ENCODE peak calls at places on chromosomes 13 and 19, in ten cellular contexts. Q is psoas muscle; M is thoracic aorta; B is pancreas; P is CD4-positive, alpha-beta T cell; T is neural crest cell; Y is H1; L is uterus; G is PC-3; I is RWPE2. S is an unnamed sample.

GRCh38 chr13:45834411-45834994 is 17.1 kb downstream of the SIAH3 start:
- DNase-seq in P (no peak), Q (no peak), T (no peak), B (no peak), I (no peak), L (no peak), G (no peak), M (no peak), Y (no peak), S (no peak)

GRCh38 chr13:32471187-32471922 is 43.4 kb upstream of the N4BP2L1 start:
- DNase-seq in P (no peak), I (no peak), B (no peak), G (peak), M (no peak), T (no peak), Y (no peak), L (peak), Q (peak), S (no peak)

GRCh38 chr19:457636-458035 is 3.2 kb downstream of the SHC2 start:
- DNase-seq in M (no peak), G (no peak), Y (no peak), Q (no peak), L (no peak), P (no peak), T (no peak), I (no peak), B (no peak), S (no peak)

GRCh38 chr13:73428137-73428536 is 369.3 kb downstream of the KLF5 start:
- DNase-seq in I (no peak), Y (no peak), Q (no peak), T (no peak), P (no peak), L (no peak), M (no peak), G (peak), B (no peak), S (no peak)

GRCh38 chr19:18208098-18208951 is 4.5 kb upstream of the RAB3A start:
- DNase-seq in B (no peak), P (peak), L (peak), T (no peak), M (no peak), Y (no peak), I (no peak), G (peak), Q (peak), S (peak)

GRCh38 chr19:32910874-32911273 is 41.3 kb upstream of the SLC7A9 start:
- DNase-seq in M (no peak), B (no peak), Q (no peak), P (no peak), I (no peak), T (no peak), L (no peak), Y (no peak), G (no peak), S (no peak)

GRCh38 chr13:74194856-74195255 is 60.7 kb upstream of the KLF12 start:
- DNase-seq in L (no peak), T (no peak), Q (no peak), I (no peak), B (no peak), M (no peak), G (no peak), P (no peak), Y (no peak), S (no peak)

GRCh38 chr13:80010846-80011245 is 330.1 kb downstream of the SPRY2 start:
- DNase-seq in L (no peak), I (no peak), G (no peak), P (no peak), Y (no peak), Q (no peak), M (no peak), B (no peak), T (no peak), S (no peak)

GRCh38 chr19:768424-768823 is 17.5 kb downstream of the MISP start:
- DNase-seq in Y (no peak), M (no peak), G (no peak), P (no peak), L (no peak), B (no peak), I (no peak), T (no peak), Q (no peak), S (no peak)

GRCh38 chr19:58406818-58407657 is 1.4 kb upstream of the ZNF584 start:
- DNase-seq in B (no peak), G (no peak), Y (no peak), Q (no peak), T (no peak), P (no peak), I (no peak), L (no peak), M (no peak), S (no peak)

GRCh38 chr19:58409010-58409790 is 751 bp downstream of the ZNF584 start:
- DNase-seq in G (peak), P (no peak), L (no peak), Q (no peak), M (no peak), T (no peak), B (no peak), Y (no peak), I (no peak), S (no peak)

GRCh38 chr19:58407658-58408151 is 744 bp upstream of the ZNF584 start:
- DNase-seq in L (no peak), G (no peak), P (no peak), B (no peak), T (no peak), I (no peak), M (no peak), Y (no peak), Q (no peak), S (no peak)

DNA sequence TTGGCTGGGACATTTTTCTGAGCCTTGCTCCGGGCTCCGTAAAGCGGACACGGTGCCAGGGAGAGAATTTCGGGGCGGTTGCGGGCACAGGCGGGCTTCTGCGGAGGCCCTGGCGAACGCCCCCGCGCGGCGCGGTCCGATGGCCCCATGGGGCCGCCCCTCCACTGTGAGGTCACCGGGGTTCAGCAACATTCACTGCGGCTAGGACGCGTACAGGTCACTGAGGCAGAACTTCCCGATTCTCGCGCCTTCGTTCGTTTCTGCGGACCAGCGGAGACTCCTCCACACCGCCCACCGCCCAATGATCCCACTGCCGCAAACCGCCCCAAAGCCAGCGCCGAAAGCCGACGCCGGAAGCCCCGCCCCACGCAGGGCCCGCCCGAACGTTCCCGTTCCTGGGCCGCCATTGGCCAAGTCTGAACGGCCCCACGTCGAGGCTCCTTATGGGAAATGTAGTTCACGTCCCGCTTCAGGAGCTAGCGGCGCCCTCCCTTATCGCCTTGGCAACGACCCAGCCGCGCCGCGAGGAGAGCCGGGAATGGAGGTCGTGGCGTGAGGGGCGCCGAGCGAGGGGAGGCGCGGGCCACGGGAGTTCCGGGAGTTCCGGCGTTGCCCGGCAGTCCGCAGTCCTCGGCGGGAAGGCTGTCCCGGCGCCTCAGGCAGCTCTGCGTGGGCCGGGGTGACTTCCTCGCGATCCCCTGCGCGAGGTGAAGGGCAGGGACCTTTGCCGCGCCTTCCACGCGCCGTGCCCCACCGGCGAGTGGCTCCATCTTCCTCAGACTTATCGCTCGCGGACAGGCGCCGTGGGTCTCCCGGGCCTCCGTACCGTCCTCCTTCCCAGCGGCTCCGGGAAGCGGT is at the start of gene ZNF584:
- DNase-seq in I (peak), B (peak), M (peak), G (peak), T (peak), Q (peak), L (peak), Y (peak), P (peak), S (peak)
- TF ChIP-seq CTCF in I (peak), B (no peak), M (no peak), G (peak), T (no peak), Q (no peak), L (no peak), Y (no peak), P (no peak), S (no peak)

GRCh38 chr19:35142531-35143230 is 374 bp upstream of the FXYD7 start:
- DNase-seq in Y (no peak), I (no peak), P (peak), Q (no peak), G (peak), M (no peak), T (peak), B (peak), L (no peak), S (peak)

GRCh38 chr19:35144259-35144599 is 1.2 kb downstream of the FXYD7 start:
- DNase-seq in Y (no peak), B (no peak), I (no peak), L (no peak), G (no peak), P (no peak), T (no peak), M (no peak), Q (no peak), S (no peak)

GRCh38 chr19:35141627-35142401 is 1.2 kb upstream of the FXYD7 start:
- DNase-seq in Y (no peak), I (no peak), G (no peak), B (peak), L (no peak), T (no peak), Q (no peak), M (no peak), P (no peak), S (no peak)

GRCh38 chr19:35143818-35144217 is 763 bp downstream of the FXYD7 start:
- DNase-seq in I (no peak), Q (no peak), T (no peak), L (no peak), Y (no peak), M (no peak), G (no peak), P (no peak), B (no peak), S (no peak)

GRCh38 chr19:35143231-35143715 is at the start of gene FXYD7:
- DNase-seq in Y (no peak), B (peak), P (no peak), I (no peak), M (no peak), G (no peak), Q (no peak), L (no peak), T (no peak), S (no peak)
- TF ChIP-seq CTCF in Y (no peak), B (peak), P (peak), I (peak), M (no peak), G (no peak), Q (no peak), L (no peak), T (peak), S (no peak)

DNA sequence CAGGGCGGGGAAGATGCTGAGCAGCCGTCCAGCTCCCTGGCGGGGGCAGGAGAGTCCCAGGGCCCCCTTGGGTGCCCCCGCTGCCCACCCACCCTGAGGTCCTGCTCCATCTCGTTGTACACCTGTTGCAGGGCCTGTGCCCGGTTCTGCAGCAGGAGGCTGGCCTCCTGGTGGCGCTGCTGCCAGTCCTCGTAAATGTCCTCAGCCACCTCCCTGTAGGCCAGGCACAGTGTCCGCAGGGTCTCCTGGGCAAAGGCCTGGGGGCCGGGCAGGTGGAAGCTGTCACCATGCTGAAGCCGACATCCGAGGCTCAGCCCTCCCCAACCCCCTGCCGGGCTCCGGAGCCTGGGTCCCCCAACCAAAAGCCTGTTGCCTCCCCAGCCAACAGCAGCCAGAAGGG is 20.2 kb downstream of the ATP8B3 start:
- DNase-seq in I (no peak), P (no peak), L (no peak), Q (no peak), Y (no peak), M (no peak), T (no peak), G (no peak), B (no peak), S (no peak)
- TF ChIP-seq CTCF in I (no peak), P (no peak), L (no peak), Q (no peak), Y (peak), M (no peak), T (no peak), G (no peak), B (no peak), S (no peak)

GRCh38 chr13:23996456-23996855 is 99.2 kb upstream of the C1QTNF9B start:
- DNase-seq in T (no peak), Q (no peak), Y (no peak), L (no peak), B (no peak), I (no peak), P (no peak), G (peak), M (no peak), S (no peak)
- TF ChIP-seq CTCF in T (no peak), Q (no peak), Y (no peak), L (no peak), B (no peak), I (no peak), P (no peak), G (no peak), M (no peak), S (no peak)

DNA sequence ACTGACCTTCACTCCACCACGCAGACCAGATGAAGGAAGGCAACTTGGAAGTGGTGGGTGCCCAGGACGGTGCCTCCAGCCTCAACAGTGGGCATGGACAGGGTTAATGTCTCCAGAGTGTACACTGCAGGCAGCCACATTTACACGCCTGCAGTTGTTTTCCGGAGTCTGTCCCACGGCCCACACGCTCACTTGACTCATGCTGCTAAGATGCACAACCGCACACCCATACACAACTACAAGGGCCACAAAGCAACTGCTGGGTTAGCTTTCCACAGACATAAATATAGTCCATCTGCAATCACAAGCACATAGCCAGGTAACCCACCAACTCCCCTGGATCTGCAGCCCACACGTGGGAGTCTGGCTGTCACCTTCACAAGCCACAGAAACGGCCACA is 12.6 kb upstream of the AXL start:
- DNase-seq in T (no peak), L (no peak), P (no peak), Y (no peak), M (no peak), Q (no peak), B (no peak), I (no peak), G (no peak), S (no peak)
- TF ChIP-seq CTCF in T (no peak), L (no peak), P (no peak), Y (no peak), M (no peak), Q (no peak), B (no peak), I (no peak), G (no peak), S (no peak)

GRCh38 chr13:94711561-94712286 is 621 bp downstream of the SOX21 start:
- DNase-seq in G (peak), M (no peak), P (no peak), B (no peak), Q (no peak), I (peak), Y (no peak), T (peak), L (no peak), S (no peak)

GRCh38 chr13:94713556-94714182 is 1.3 kb upstream of the SOX21 start:
- DNase-seq in G (no peak), I (no peak), Y (no peak), T (no peak), P (no peak), L (no peak), B (no peak), Q (no peak), M (no peak), S (no peak)

GRCh38 chr13:94712287-94712811 is at the start of gene SOX21:
- DNase-seq in M (no peak), P (no peak), Q (no peak), Y (no peak), G (peak), I (peak), B (no peak), L (no peak), T (peak), S (no peak)

GRCh38 chr13:94710881-94711560 is 1.3 kb downstream of the SOX21 start:
- DNase-seq in M (no peak), G (peak), P (no peak), T (no peak), B (no peak), Q (no peak), Y (no peak), I (peak), L (no peak), S (no peak)

GRCh38 chr13:94712812-94713555 is 639 bp upstream of the SOX21 start:
- DNase-seq in I (peak), Y (no peak), Q (peak), G (peak), L (no peak), M (no peak), B (no peak), P (no peak), T (peak), S (no peak)
- TF ChIP-seq CTCF in I (no peak), Y (no peak), Q (no peak), G (no peak), L (no peak), M (no peak), B (no peak), P (no peak), T (no peak), S (no peak)

GRCh38 chr13:77013853-77014542 is 13.0 kb downstream of the FBXL3 start:
- DNase-seq in B (no peak), L (no peak), Q (no peak), M (no peak), G (no peak), P (no peak), T (no peak), Y (no peak), I (no peak), S (no peak)

GRCh38 chr13:77016241-77016812 is 10.6 kb downstream of the FBXL3 start:
- DNase-seq in Q (no peak), Y (no peak), M (no peak), L (no peak), G (no peak), B (no peak), P (no peak), T (no peak), I (no peak), S (no peak)

GRCh38 chr13:77019756-77020155 is 7.2 kb downstream of the FBXL3 start:
- DNase-seq in G (no peak), L (no peak), M (no peak), Q (no peak), B (no peak), P (no peak), T (no peak), I (no peak), Y (no peak), S (no peak)

GRCh38 chr13:77014906-77015685 is 11.9 kb downstream of the FBXL3 start:
- DNase-seq in T (no peak), G (no peak), Y (no peak), B (no peak), P (no peak), M (no peak), L (no peak), I (no peak), Q (no peak), S (no peak)

GRCh38 chr13:77016888-77017623 is 9.9 kb downstream of the FBXL3 start:
- DNase-seq in Y (no peak), Q (no peak), I (no peak), M (no peak), G (no peak), B (no peak), P (no peak), L (no peak), T (no peak), S (no peak)
- TF ChIP-seq CTCF in Y (peak), Q (no peak), I (no peak), M (no peak), G (peak), B (no peak), P (no peak), L (no peak), T (no peak), S (no peak)

GRCh38 chr13:40792284-40793051 is 3.1 kb downstream of the SLC25A15 start:
- DNase-seq in T (no peak), I (no peak), P (no peak), G (no peak), Y (no peak), L (no peak), Q (no peak), M (no peak), B (no peak), S (no peak)

GRCh38 chr13:40790232-40790631 is 821 bp downstream of the SLC25A15 start:
- DNase-seq in L (no peak), G (no peak), I (no peak), B (no peak), M (no peak), Y (no peak), Q (no peak), T (no peak), P (no peak), S (no peak)

GRCh38 chr13:40787062-40787461 is 2.3 kb upstream of the SLC25A15 start:
- DNase-seq in B (no peak), I (no peak), M (no peak), G (no peak), L (no peak), Y (no peak), P (no peak), Q (no peak), T (no peak), S (no peak)

GRCh38 chr13:40786568-40786996 is 2.8 kb upstream of the SLC25A15 start:
- DNase-seq in Q (no peak), I (no peak), P (no peak), B (no peak), M (no peak), L (no peak), Y (no peak), T (no peak), G (no peak), S (no peak)

DNA sequence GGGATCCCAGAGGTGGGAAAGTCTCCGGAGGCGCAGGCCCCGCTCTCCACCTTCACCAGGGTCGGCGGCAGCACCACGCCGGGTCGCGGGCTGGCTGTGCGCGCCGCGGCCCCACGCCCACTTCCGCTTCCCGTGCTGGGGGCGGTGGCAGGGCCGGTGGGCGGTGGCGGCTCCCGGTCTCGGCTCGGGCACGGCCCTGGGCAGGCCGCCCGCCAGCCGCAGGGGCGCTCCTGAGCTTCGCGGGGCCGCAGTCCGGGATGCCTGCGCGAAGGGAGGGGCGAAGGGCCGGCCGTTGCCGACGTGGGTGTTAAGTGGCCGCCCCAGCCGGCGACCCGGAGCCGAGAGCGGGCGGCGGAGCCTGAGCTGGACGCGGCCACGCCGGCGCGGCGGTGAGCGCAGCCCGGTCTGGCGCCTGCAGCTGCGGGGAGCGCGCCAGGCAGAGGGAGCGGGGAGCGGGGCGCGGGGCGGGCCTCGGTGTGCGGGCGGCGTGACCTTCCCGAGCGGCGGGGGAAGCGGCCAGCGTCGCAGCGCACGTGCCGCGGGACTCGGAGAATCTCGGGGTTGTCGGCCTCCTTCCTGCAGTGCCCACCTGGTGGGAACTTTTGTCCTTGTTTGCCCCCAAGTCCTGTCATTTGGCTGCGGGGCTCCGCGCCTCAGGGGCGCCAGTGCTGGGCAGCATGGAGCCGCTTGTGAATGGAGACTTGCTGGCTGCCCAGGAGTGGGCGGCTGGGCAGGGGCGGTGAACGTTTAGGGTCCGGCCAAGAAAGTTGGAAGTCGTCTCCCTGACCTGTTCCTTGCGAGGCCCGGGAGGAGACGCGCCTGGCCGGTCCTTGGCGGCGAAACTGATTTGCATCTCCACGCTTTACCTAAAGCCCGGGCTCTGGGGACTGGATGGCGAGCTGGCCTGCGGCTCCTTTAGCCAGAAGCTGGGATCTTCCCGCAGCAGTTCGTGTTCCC is at the start of gene SLC25A15:
- DNase-seq in B (peak), T (peak), I (peak), Q (peak), M (no peak), G (peak), Y (no peak), L (peak), P (peak), S (peak)
- TF ChIP-seq CTCF in B (peak), T (peak), I (peak), Q (peak), M (no peak), G (no peak), Y (no peak), L (no peak), P (no peak), S (no peak)

GRCh38 chr13:113722921-113723320 is 36.1 kb upstream of the TMEM255B start:
- DNase-seq in Y (no peak), I (no peak), L (no peak), T (no peak), M (no peak), P (no peak), Q (no peak), G (no peak), B (no peak), S (no peak)
- TF ChIP-seq CTCF in Y (no peak), I (no peak), L (no peak), T (no peak), M (no peak), P (no peak), Q (no peak), G (no peak), B (no peak), S (no peak)

S was measured in activated B cell treated with CpG ODN at 0.5 μM for 24 hours.